ENCODE peak calls at places on chromosomes 11 and 22, in seven cellular contexts. A, S, Y, U, C, Q and W are unnamed samples.

GRCh38 chr11:14184548-14184947 is 174.4 kb downstream of the RRAS2 start:
- DNase-seq in Q (no peak), A (no peak), S (no peak), C (no peak), Y (no peak), U (no peak), W (no peak)

GRCh38 chr11:16632295-16633200 is 105.9 kb upstream of the C11orf58 start:
- DNase-seq in A (no peak), S (no peak), Y (peak), C (peak), U (no peak), Q (no peak), W (peak)

GRCh38 chr11:34653031-34653430 is 32.1 kb downstream of the EHF start:
- DNase-seq in Y (no peak), S (no peak), C (no peak), Q (no peak), A (no peak), U (no peak), W (no peak)

GRCh38 chr22:46661221-46661851 is 41.1 kb downstream of the GRAMD4 start:
- DNase-seq in U (peak), S (peak), C (peak), Q (no peak), Y (peak), A (peak), W (no peak)

GRCh38 chr22:42179616-42180015 is 49.0 kb upstream of the CYP2D6 start:
- DNase-seq in Y (no peak), C (peak), U (no peak), A (no peak), Q (peak), S (no peak), W (no peak)

GRCh38 chr11:6418199-6418957 is 516 bp downstream of the APBB1 start:
- DNase-seq in A (no peak), Y (no peak), S (no peak), Q (no peak), U (no peak), C (peak), W (peak)

GRCh38 chr22:50209893-50210292 is 9.1 kb downstream of the SELENOO start:
- DNase-seq in Y (peak), U (peak), Q (peak), C (peak), A (peak), S (peak), W (peak)

GRCh38 chr11:10514210-10514609 is 26.8 kb downstream of the RNF141 start:
- DNase-seq in Q (no peak), U (no peak), A (no peak), S (no peak), Y (peak), C (peak), W (no peak)

GRCh38 chr11:45209904-45210699 is 63.7 kb downstream of the PRDM11 start:
- DNase-seq in Q (peak), C (peak), S (no peak), A (no peak), Y (no peak), U (peak), W (no peak)

GRCh38 chr11:61911701-61912529 is 5.5 kb downstream of the RAB3IL1 start:
- DNase-seq in C (no peak), U (no peak), S (no peak), Y (no peak), Q (no peak), A (no peak), W (no peak)

GRCh38 chr11:66708026-66708579 is 20.9 kb downstream of the SPTBN2 start:
- DNase-seq in A (no peak), S (no peak), U (no peak), C (no peak), Q (no peak), Y (no peak), W (no peak)

GRCh38 chr11:63490551-63491239 is at the start of gene PLAAT5:
- DNase-seq in S (no peak), A (no peak), Y (peak), U (no peak), Q (no peak), C (peak), W (no peak)

GRCh38 chr11:121154473-121154872 is 53.4 kb downstream of the TECTA start:
- DNase-seq in A (no peak), Y (no peak), C (no peak), U (no peak), Q (no peak), S (no peak), W (no peak)

GRCh38 chr22:35301370-35301874 is 1.7 kb downstream of the TOM1 start:
- DNase-seq in U (no peak), Q (peak), Y (peak), A (no peak), S (no peak), C (peak), W (no peak)

GRCh38 chr11:33064033-33064825 is 24.9 kb downstream of the TCP11L1 start:
- DNase-seq in Q (no peak), Y (no peak), A (no peak), S (no peak), U (peak), C (no peak), W (no peak)

GRCh38 chr11:64754124-64754918 is 5.5 kb downstream of the PYGM start:
- DNase-seq in U (no peak), Q (no peak), C (no peak), A (no peak), Y (no peak), S (no peak), W (no peak)

GRCh38 chr22:42791721-42792452 is 65.2 kb downstream of the ARFGAP3 start:
- DNase-seq in S (no peak), A (no peak), Q (no peak), Y (no peak), U (peak), C (no peak), W (no peak)

GRCh38 chr11:104713366-104713765 is 184.9 kb downstream of the CASP12 start:
- DNase-seq in Y (no peak), U (peak), C (peak), Q (peak), S (no peak), A (no peak), W (no peak)

GRCh38 chr11:44727373-44728084 is 767 bp downstream of the TSPAN18 start:
- DNase-seq in S (peak), U (peak), A (peak), C (peak), Q (no peak), Y (peak), W (peak)

GRCh38 chr11:67118059-67118766 is 850 bp upstream of the KDM2A start:
- DNase-seq in U (peak), S (peak), A (peak), Q (no peak), Y (peak), C (peak), W (peak)

GRCh38 chr11:125514336-125515101 is 18.5 kb upstream of the FEZ1 start:
- DNase-seq in Y (no peak), S (peak), C (peak), Q (no peak), U (no peak), A (peak), W (no peak)

GRCh38 chr11:123640677-123641494 is 13.5 kb downstream of the SCN3B start:
- DNase-seq in S (peak), C (peak), A (peak), Y (peak), Q (no peak), U (no peak), W (peak)

GRCh38 chr11:62398011-62398994 is 20.5 kb upstream of the SCGB1A1 start:
- DNase-seq in A (no peak), C (no peak), S (no peak), Q (no peak), U (no peak), Y (no peak), W (peak)

GRCh38 chr11:57546869-57547518 is 9.6 kb downstream of the SMTNL1 start:
- DNase-seq in Q (no peak), A (peak), C (peak), Y (peak), U (no peak), S (no peak), W (no peak)

GRCh38 chr22:34129691-34130486 is 209.6 kb upstream of the LARGE1 start:
- DNase-seq in Q (no peak), A (no peak), C (no peak), S (no peak), Y (no peak), U (no peak), W (no peak)

GRCh38 chr22:37304595-37305343 is 22.5 kb downstream of the CYTH4 start:
- DNase-seq in Q (no peak), Y (no peak), C (peak), A (no peak), S (no peak), U (no peak), W (no peak)

GRCh38 chr11:118056806-118057205 is 20.1 kb upstream of the TMPRSS4 start:
- DNase-seq in C (no peak), S (no peak), A (no peak), Y (no peak), U (no peak), Q (no peak), W (no peak)

GRCh38 chr11:57072640-57073039 is 83.9 kb downstream of the OR5AK2 start:
- DNase-seq in A (no peak), Q (peak), U (no peak), S (no peak), Y (no peak), C (peak), W (no peak)

GRCh38 chr11:43987384-43988039 is 45.1 kb downstream of the C11orf96 start:
- DNase-seq in C (peak), Y (no peak), U (peak), Q (peak), A (no peak), S (no peak), W (no peak)

GRCh38 chr22:37454857-37455686 is 27.8 kb upstream of the ELFN2 start:
- DNase-seq in C (peak), S (no peak), U (no peak), Y (peak), A (no peak), Q (peak), W (no peak)

GRCh38 chr11:118015385-118015841 is 29.2 kb downstream of the IL10RA start:
- DNase-seq in Q (no peak), C (no peak), U (no peak), S (no peak), Y (no peak), A (no peak), W (no peak)

GRCh38 chr22:42910221-42910942 is 53.3 kb upstream of the ARFGAP3 start:
- DNase-seq in A (no peak), U (no peak), Y (no peak), S (no peak), Q (no peak), C (no peak), W (no peak)

GRCh38 chr22:41532908-41533825 is 11.1 kb downstream of the POLR3H start:
- DNase-seq in Q (peak), C (peak), Y (peak), U (peak), S (peak), A (peak), W (peak)

GRCh38 chr22:47132428-47132825 is 370.0 kb downstream of the TBC1D22A start:
- DNase-seq in C (no peak), Q (no peak), Y (no peak), A (no peak), S (no peak), U (no peak), W (no peak)